ENCODE peak calls at places on chromosome 22, in six cellular contexts. H, A, P, W, C and J are unnamed samples.
A peak's percentile ranks its signal among the peaks of the same experiment; 100 is the strongest.

GRCh38 chr22:20437253-20438065 is at the start of gene SCARF2:
- DNase-seq in H (no peak), A (peak; percentile 73), P (peak; percentile 70), W (peak; percentile 81), C (no peak), J (peak; percentile 86)

GRCh38 chr22:21942407-21942895 is 10.2 kb downstream of the PPM1F start:
- DNase-seq in H (no peak), A (peak; percentile 91), P (no peak), W (no peak), C (peak; percentile 44), J (no peak)

GRCh38 chr22:41140365-41140957 is 48.1 kb downstream of the EP300 start:
- DNase-seq in H (no peak), A (peak; percentile 15), P (no peak), W (no peak), C (no peak), J (no peak)

GRCh38 chr22:36365020-36365411 is 22.8 kb downstream of the MYH9 start:
- DNase-seq in H (no peak), A (peak; percentile 98), P (no peak), W (peak; percentile 46), C (peak; percentile 76), J (peak; percentile 91)

GRCh38 chr22:20235453-20235991 is 32.6 kb downstream of the RTN4R start:
- DNase-seq in H (no peak), A (no peak), P (no peak), W (no peak), C (no peak), J (no peak)

GRCh38 chr22:25077056-25077455 is 122.6 kb upstream of the CRYBB3 start:
- DNase-seq in H (no peak), A (no peak), P (no peak), W (no peak), C (no peak), J (no peak)

GRCh38 chr22:39959640-39960447 is at the start of gene TMA7B:
- DNase-seq in H (no peak), A (peak; percentile 74), P (peak; percentile 74), W (peak; percentile 61), C (no peak), J (peak; percentile 68)

GRCh38 chr22:47808236-47808845 is 1045.9 kb downstream of the TBC1D22A start:
- DNase-seq in H (no peak), A (no peak), P (no peak), W (no peak), C (no peak), J (no peak)

GRCh38 chr22:49571326-49571725 is 256.3 kb downstream of the BRD1 start:
- DNase-seq in H (no peak), A (no peak), P (peak; percentile 9), W (no peak), C (no peak), J (no peak)

GRCh38 chr22:25061605-25062377 is 109.3 kb downstream of the KIAA1671 start:
- DNase-seq in H (no peak), A (no peak), P (no peak), W (no peak), C (no peak), J (no peak)

GRCh38 chr22:38863531-38864131 is 8.4 kb downstream of the CBX6 start:
- DNase-seq in H (no peak), A (no peak), P (peak; percentile 29), W (no peak), C (no peak), J (peak; percentile 4)

GRCh38 chr22:49023879-49024774 is 803.5 kb downstream of the BRD1 start:
- DNase-seq in H (no peak), A (no peak), P (no peak), W (no peak), C (no peak), J (no peak)

GRCh38 chr22:18023509-18024275 is 669 bp downstream of the MICAL3 start:
- DNase-seq in H (no peak), A (peak; percentile 89), P (peak; percentile 80), W (peak; percentile 64), C (peak; percentile 65), J (peak; percentile 91)

GRCh38 chr22:28175730-28176492 is 256.9 kb upstream of the PITPNB start:
- DNase-seq in H (no peak), A (peak; percentile 25), P (no peak), W (no peak), C (no peak), J (no peak)

GRCh38 chr22:32674925-32675825 is 126.3 kb upstream of the TIMP3 start:
- DNase-seq in H (no peak), A (no peak), P (no peak), W (no peak), C (no peak), J (no peak)

GRCh38 chr22:47092896-47093311 is 330.5 kb downstream of the TBC1D22A start:
- DNase-seq in H (no peak), A (peak; percentile 89), P (no peak), W (no peak), C (no peak), J (no peak)

GRCh38 chr22:28172948-28173360 is 253.9 kb upstream of the PITPNB start:
- DNase-seq in H (no peak), A (peak; percentile 23), P (no peak), W (no peak), C (no peak), J (peak; percentile 33)

GRCh38 chr22:32760815-32761214 is 40.7 kb upstream of the TIMP3 start:
- DNase-seq in H (no peak), A (no peak), P (no peak), W (no peak), C (no peak), J (no peak)

GRCh38 chr22:39654959-39655579 is 84.5 kb downstream of the CACNA1I start:
- DNase-seq in H (no peak), A (no peak), P (peak; percentile 62), W (no peak), C (no peak), J (no peak)

GRCh38 chr22:46537946-46538815 is 761 bp upstream of the CELSR1 start:
- DNase-seq in H (no peak), A (peak; percentile 65), P (peak; percentile 61), W (peak; percentile 79), C (no peak), J (peak; percentile 54)

GRCh38 chr22:32342977-32343376 is 14.7 kb upstream of the RFPL3 start:
- DNase-seq in H (no peak), A (no peak), P (no peak), W (no peak), C (no peak), J (no peak)

GRCh38 chr22:46360891-46361290 is 25.4 kb downstream of the TRMU start:
- DNase-seq in H (no peak), A (no peak), P (no peak), W (no peak), C (no peak), J (no peak)

GRCh38 chr22:17119481-17120202 is 1.5 kb downstream of the TMEM121B start:
- DNase-seq in H (no peak), A (no peak), P (peak; percentile 84), W (peak; percentile 69), C (no peak), J (no peak)

GRCh38 chr22:47213571-47214230 is 451.3 kb downstream of the TBC1D22A start:
- DNase-seq in H (peak; percentile 14), A (no peak), P (peak; percentile 40), W (peak; percentile 15), C (peak; percentile 12), J (no peak)

GRCh38 chr22:47316020-47316419 is 553.6 kb downstream of the TBC1D22A start:
- DNase-seq in H (no peak), A (no peak), P (no peak), W (no peak), C (no peak), J (no peak)

GRCh38 chr22:26697151-26697550 is 39.8 kb downstream of the MIAT start:
- DNase-seq in H (no peak), A (no peak), P (no peak), W (no peak), C (no peak), J (no peak)
- H3K79me2 ChIP-seq in H (no peaks in the 10 kb centered on the region), A (no peaks in the 10 kb centered on the region), P (no peaks in the 10 kb centered on the region), W (no peaks in the 10 kb centered on the region), C (no peaks in the 10 kb centered on the region), J (no peaks in the 10 kb centered on the region)

GRCh38 chr22:30582051-30582450 is 7.6 kb upstream of the GAL3ST1 start:
- DNase-seq in H (no peak), A (no peak), P (no peak), W (no peak), C (no peak), J (no peak)

GRCh38 chr22:30580896-30581295 is 6.4 kb upstream of the GAL3ST1 start:
- DNase-seq in H (no peak), A (no peak), P (no peak), W (no peak), C (no peak), J (no peak)

GRCh38 chr22:30582788-30583575 is 8.5 kb upstream of the GAL3ST1 start:
- DNase-seq in H (no peak), A (no peak), P (no peak), W (no peak), C (no peak), J (no peak)

GRCh38 chr22:30586414-30586813 is 5.3 kb downstream of the PES1 start:
- DNase-seq in H (no peak), A (no peak), P (no peak), W (no peak), C (no peak), J (no peak)

GRCh38 chr22:30584441-30584840 is 7.3 kb downstream of the PES1 start:
- DNase-seq in H (no peak), A (no peak), P (no peak), W (no peak), C (no peak), J (no peak)
- H3K4me2 ChIP-seq in H (no peak overlapping the region), A (no peak overlapping the region), P (no peak overlapping the region), W (no peak overlapping the region), C (no peak overlapping the region), J (no peak overlapping the region)

GRCh38 chr22:35212996-35213395 is 44.3 kb upstream of the HMGXB4 start:
- DNase-seq in H (no peak), A (no peak), P (no peak), W (no peak), C (no peak), J (no peak)

GRCh38 chr22:35217541-35217940 is 39.8 kb upstream of the HMGXB4 start:
- DNase-seq in H (no peak), A (no peak), P (no peak), W (no peak), C (no peak), J (no peak)

GRCh38 chr22:35214968-35215367 is 42.3 kb upstream of the HMGXB4 start:
- DNase-seq in H (no peak), A (no peak), P (no peak), W (no peak), C (no peak), J (no peak)

GRCh38 chr22:35218079-35218478 is 39.2 kb upstream of the HMGXB4 start:
- DNase-seq in H (no peak), A (peak; percentile 20), P (no peak), W (no peak), C (no peak), J (no peak)

DNA sequence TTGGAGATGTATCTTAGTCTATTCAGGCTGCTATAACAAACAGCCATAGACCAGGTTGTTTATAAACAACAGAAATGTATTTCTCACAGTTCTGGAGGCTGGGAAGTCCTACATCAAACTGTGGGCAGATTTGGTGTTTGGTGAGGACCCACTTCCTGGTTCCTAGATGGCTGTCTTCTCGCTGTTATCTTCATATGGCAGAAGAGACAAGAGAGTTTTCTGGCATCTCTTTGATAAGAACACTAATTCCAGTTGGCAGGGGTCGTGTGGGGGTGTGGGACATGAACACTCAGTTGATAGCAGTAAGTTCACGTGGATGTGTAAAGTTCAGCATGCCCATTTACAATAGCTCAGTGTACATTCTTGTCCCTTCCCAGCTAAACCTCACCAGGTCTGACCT is 41.3 kb upstream of the HMGXB4 start:
- DNase-seq in H (no peak), A (no peak), P (no peak), W (no peak), C (no peak), J (no peak)
- H3K79me2 ChIP-seq in H (no peaks in the 10 kb centered on the region), A (no peaks in the 10 kb centered on the region), P (no peaks in the 10 kb centered on the region), W (no peaks in the 10 kb centered on the region), C (peaks cover 10% of the 10 kb centered on the region), J (no peaks in the 10 kb centered on the region)

GRCh38 chr22:23509571-23510302 is 70.4 kb downstream of the IGLL1 start:
- DNase-seq in H (no peak), A (peak; percentile 47), P (no peak), W (no peak), C (no peak), J (no peak)
- H3K4me2 ChIP-seq in H (no peak overlapping the region), A (no peak overlapping the region), P (no peak overlapping the region), W (no peak overlapping the region), C (no peak overlapping the region), J (peak overlapping the region; percentile 19)